ENCODE peak calls at places on chromosomes 16 and 17, in seven cellular contexts. J, U, Y, Z, A, W and Q are unnamed samples.

GRCh38 chr16:72989203-72989991 is 58.5 kb downstream of the ZFHX3 start:
- DNase-seq in W (no peak), Z (no peak), J (peak; percentile 58), A (peak; percentile 54), Y (no peak), U (peak; percentile 76), Q (no peak)

GRCh38 chr16:88917915-88918627 is 51.6 kb upstream of the PABPN1L start:
- DNase-seq in J (no peak), U (no peak), A (no peak), Z (no peak), Y (no peak), W (no peak), Q (no peak)

GRCh38 chr16:27366687-27367462 is 35.1 kb upstream of the IL21R start:
- DNase-seq in U (no peak), W (no peak), Z (no peak), A (no peak), J (no peak), Y (no peak), Q (no peak)

GRCh38 chr17:13016881-13017622 is 775 bp downstream of the ELAC2 start:
- DNase-seq in Z (peak; percentile 44), J (no peak), A (peak; percentile 71), Y (no peak), W (no peak), U (no peak), Q (no peak)

GRCh38 chr17:73776978-73777567 is 132.8 kb upstream of the SDK2 start:
- DNase-seq in A (no peak), U (no peak), Z (no peak), Y (no peak), W (no peak), J (no peak), Q (no peak)

GRCh38 chr17:76153640-76154039 is 12.6 kb upstream of the FOXJ1 start:
- DNase-seq in J (peak; percentile 45), A (no peak), W (no peak), Z (no peak), U (no peak), Y (no peak), Q (no peak)

GRCh38 chr17:73304971-73305786 is 6.6 kb downstream of the CDC42EP4 start:
- DNase-seq in W (peak; percentile 65), J (no peak), Y (peak; percentile 63), Z (peak; percentile 71), U (no peak), A (peak; percentile 87), Q (no peak)

GRCh38 chr16:75899163-75899562 is 172.9 kb upstream of the CPHXL start:
- DNase-seq in Y (no peak), J (no peak), Z (no peak), U (no peak), A (no peak), W (no peak), Q (no peak)

GRCh38 chr16:22255335-22255734 is 41.9 kb upstream of the POLR3E start:
- DNase-seq in Y (no peak), U (no peak), A (no peak), W (no peak), Z (no peak), J (no peak), Q (no peak)

GRCh38 chr17:50908860-50909764 is 43.0 kb upstream of the TOB1 start:
- DNase-seq in A (no peak), U (peak; percentile 91), Z (no peak), J (peak; percentile 53), W (no peak), Y (no peak), Q (no peak)

GRCh38 chr17:58325976-58326468 is 2.6 kb downstream of the TSPOAP1 start:
- DNase-seq in Y (no peak), W (no peak), U (no peak), A (no peak), J (no peak), Z (no peak), Q (peak; percentile 22)

GRCh38 chr16:75550211-75550662 is 5.8 kb downstream of the TMEM231 start:
- DNase-seq in U (peak; percentile 20), Z (peak; percentile 49), A (peak; percentile 49), W (peak; percentile 72), Y (no peak), J (peak; percentile 30), Q (peak; percentile 34)

GRCh38 chr16:768428-768827 is 7.9 kb downstream of the MSLN start:
- DNase-seq in Z (no peak), U (no peak), W (no peak), A (no peak), Y (no peak), J (no peak), Q (no peak)

GRCh38 chr16:57688987-57689771 is 5.4 kb upstream of the DRC7 start:
- DNase-seq in A (no peak), U (no peak), Z (no peak), W (no peak), Y (no peak), J (no peak), Q (no peak)

GRCh38 chr17:21044971-21045370 is 2.2 kb upstream of the USP22 start:
- DNase-seq in J (no peak), A (no peak), Y (no peak), U (no peak), W (no peak), Z (no peak), Q (no peak)

GRCh38 chr17:21046215-21046614 is 3.4 kb upstream of the USP22 start:
- DNase-seq in A (no peak), Z (no peak), U (no peak), J (no peak), Y (no peak), W (no peak), Q (no peak)

GRCh38 chr17:21041753-21042433 is 918 bp downstream of the USP22 start:
- DNase-seq in Y (peak; percentile 83), U (peak; percentile 82), Z (peak; percentile 71), A (peak; percentile 86), J (peak; percentile 84), W (peak; percentile 87), Q (peak; percentile 56)

GRCh38 chr17:21042434-21043295 is at the start of gene USP22:
- DNase-seq in U (peak; percentile 13), A (no peak), Y (no peak), J (no peak), W (no peak), Z (peak; percentile 76), Q (peak; percentile 79)

DNA sequence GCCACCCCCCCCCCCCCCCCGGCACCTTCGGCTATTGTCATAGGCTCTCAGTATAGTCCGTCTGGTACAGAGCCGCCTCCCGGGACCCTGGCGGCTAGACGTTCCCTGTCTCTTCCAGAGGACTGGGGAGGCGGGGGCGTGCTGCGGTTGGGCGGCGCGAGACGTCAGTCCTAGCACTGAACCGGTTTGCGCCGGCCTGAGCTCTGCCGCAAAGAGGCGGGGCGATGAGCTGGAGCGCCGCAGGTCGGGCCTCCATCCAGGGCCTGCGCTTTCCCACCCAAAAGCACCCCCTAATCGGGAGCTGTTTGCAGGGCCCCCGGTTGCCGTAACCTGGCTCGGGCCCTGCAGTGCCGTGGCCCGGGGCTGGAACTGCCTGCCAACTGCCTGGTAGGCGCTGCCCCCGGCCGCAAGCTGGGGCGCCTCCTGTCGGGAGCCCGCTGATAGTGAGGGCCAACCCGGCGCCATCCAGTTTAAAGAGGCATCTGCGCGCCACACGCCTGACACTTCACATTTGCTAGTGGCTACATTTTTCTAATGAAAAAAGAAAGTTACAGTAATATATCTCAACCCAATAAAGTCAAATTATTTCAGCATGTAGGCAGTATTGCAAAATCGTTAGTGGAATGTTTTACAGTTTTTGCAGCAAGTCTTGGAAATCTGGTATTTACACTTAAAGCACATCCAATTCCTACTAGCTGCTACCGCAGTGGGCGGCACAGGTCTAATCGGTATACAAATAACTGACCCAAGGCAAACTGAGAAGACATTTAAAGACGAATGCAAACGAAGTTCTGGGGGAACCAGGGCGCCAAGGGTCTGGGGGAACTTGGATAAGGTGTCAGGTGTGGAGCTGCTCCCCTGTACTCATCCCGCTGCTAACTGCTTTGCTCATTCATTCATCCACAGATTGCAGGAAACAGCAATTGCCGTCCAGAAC is 753 bp upstream of the USP22 start:
- DNase-seq in U (peak; percentile 98), A (peak; percentile 99), J (peak; percentile 93), Y (peak; percentile 97), W (peak; percentile 98), Z (peak; percentile 91), Q (no peak)
- TF ChIP-seq POLR2A in U (peak; percentile 74), A (peak; percentile 29), J (peak; percentile 32), Y (peak; percentile 62), W (peak; percentile 48), Z (peak; percentile 91), Q (peak; percentile 66)

DNA sequence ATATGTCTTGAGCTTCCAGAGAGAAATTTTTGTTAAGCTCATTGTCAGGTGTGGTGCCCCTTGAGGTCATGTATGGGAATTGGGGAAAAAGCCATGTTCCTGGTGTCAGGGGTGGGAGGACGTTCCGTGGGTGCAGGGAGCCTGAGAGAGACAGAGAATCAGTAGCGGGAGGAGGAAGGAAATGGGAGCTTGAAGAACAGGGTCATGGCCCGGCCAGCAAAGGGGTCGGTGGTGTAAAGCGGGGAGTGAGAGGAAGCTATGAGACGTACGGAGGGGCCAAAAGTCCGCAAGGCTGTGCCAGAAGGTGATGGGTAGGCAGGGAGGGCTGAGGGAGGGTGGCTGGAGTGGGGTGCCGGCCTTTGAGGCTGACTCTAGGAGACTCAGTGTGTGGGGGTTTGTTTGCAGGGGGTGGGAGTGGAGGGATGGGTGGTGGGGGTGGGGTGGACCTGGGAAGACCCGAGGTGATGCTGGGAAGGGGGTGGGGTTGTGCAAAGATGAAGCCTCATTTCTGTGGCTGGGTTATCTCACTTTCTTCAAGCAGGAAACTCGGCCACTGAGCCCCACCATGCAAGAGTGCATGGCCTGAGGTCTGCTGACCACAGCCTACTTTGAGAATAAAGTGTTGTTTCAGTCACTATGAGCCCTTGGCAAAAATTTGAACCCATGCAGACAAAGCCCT is 63.6 kb downstream of the PLCG2 start:
- DNase-seq in Z (no peak), J (no peak), Y (no peak), A (no peak), U (no peak), W (no peak), Q (no peak)
- TF ChIP-seq POLR2A in Z (no peak), J (no peak), Y (no peak), A (no peak), U (no peak), W (no peak), Q (peak; percentile 10)

GRCh38 chr17:7614422-7615264 is at the start of gene FXR2:
- DNase-seq in A (peak; percentile 100), J (peak; percentile 99), W (peak; percentile 100), Y (peak; percentile 99), U (peak; percentile 100), Z (peak; percentile 99), Q (peak; percentile 98)
- TF ChIP-seq POLR2A in A (peak; percentile 74), J (peak; percentile 77), W (peak; percentile 71), Y (peak; percentile 89), U (peak; percentile 76), Z (peak; percentile 77), Q (peak; percentile 68)

GRCh38 chr17:42779942-42780815 is at the start of gene WNK4:
- DNase-seq in Z (no peak), A (no peak), U (peak; percentile 46), Y (no peak), W (peak; percentile 77), J (no peak), Q (no peak)
- TF ChIP-seq POLR2A in Z (no peak), A (no peak), U (no peak), Y (no peak), W (peak; percentile 75), J (no peak), Q (no peak)